ENCODE peak calls at places on chromosomes 11 and 22, in five cellular contexts. One of them, this sample, is unnamed.

GRCh38 chr11:75162954-75163353 is 12.0 kb downstream of the SLCO2B1 start:
- ATAC-seq in Panc1: no peak
- ATAC-seq in left lung: no peak
- ATAC-seq in right lobe of liver: no peak
- ATAC-seq in psoas muscle: no peak
- ATAC-seq in this sample: no peak

GRCh38 chr11:116173506-116173905 is 599.3 kb downstream of the BUD13 start:
- ATAC-seq in Panc1: no peak
- ATAC-seq in left lung: peak; percentile 53
- ATAC-seq in right lobe of liver: no peak
- ATAC-seq in psoas muscle: no peak
- ATAC-seq in this sample: no peak

GRCh38 chr11:111632798-111633197 is 30.5 kb downstream of the SIK2 start:
- ATAC-seq in Panc1: no peak
- ATAC-seq in left lung: no peak
- ATAC-seq in right lobe of liver: peak; percentile 16
- ATAC-seq in psoas muscle: no peak
- ATAC-seq in this sample: no peak

GRCh38 chr11:61702701-61703312 is 22.6 kb downstream of the DAGLA start:
- ATAC-seq in Panc1: no peak
- ATAC-seq in left lung: no peak
- ATAC-seq in right lobe of liver: no peak
- ATAC-seq in psoas muscle: no peak
- ATAC-seq in this sample: no peak

GRCh38 chr22:44154431-44154942 is 26.2 kb upstream of the PARVG start:
- ATAC-seq in Panc1: no peak
- ATAC-seq in left lung: no peak
- ATAC-seq in right lobe of liver: no peak
- ATAC-seq in psoas muscle: no peak
- ATAC-seq in this sample: no peak

GRCh38 chr22:30826670-30827355 is 132.1 kb downstream of the OSBP2 start:
- ATAC-seq in Panc1: no peak
- ATAC-seq in left lung: no peak
- ATAC-seq in right lobe of liver: no peak
- ATAC-seq in psoas muscle: no peak
- ATAC-seq in this sample: no peak

GRCh38 chr11:85766801-85767200 is 44.1 kb downstream of the SYTL2 start:
- ATAC-seq in Panc1: no peak
- ATAC-seq in left lung: no peak
- ATAC-seq in right lobe of liver: no peak
- ATAC-seq in psoas muscle: no peak
- ATAC-seq in this sample: no peak

GRCh38 chr11:85755285-85755684 is 55.7 kb downstream of the SYTL2 start:
- ATAC-seq in Panc1: no peak
- ATAC-seq in left lung: no peak
- ATAC-seq in right lobe of liver: no peak
- ATAC-seq in psoas muscle: no peak
- ATAC-seq in this sample: no peak

GRCh38 chr11:15161746-15162145 is 47.0 kb downstream of the INSC start:
- ATAC-seq in Panc1: no peak
- ATAC-seq in left lung: no peak
- ATAC-seq in right lobe of liver: no peak
- ATAC-seq in psoas muscle: no peak
- ATAC-seq in this sample: no peak

GRCh38 chr22:49503896-49504521 is 323.7 kb downstream of the BRD1 start:
- ATAC-seq in Panc1: no peak
- ATAC-seq in left lung: no peak
- ATAC-seq in right lobe of liver: no peak
- ATAC-seq in psoas muscle: no peak
- ATAC-seq in this sample: no peak

GRCh38 chr11:61659413-61660196 is 20.6 kb upstream of the DAGLA start:
- ATAC-seq in Panc1: no peak
- ATAC-seq in left lung: no peak
- ATAC-seq in right lobe of liver: no peak
- ATAC-seq in psoas muscle: no peak
- ATAC-seq in this sample: no peak

GRCh38 chr11:35682230-35683195 is 19.9 kb downstream of the TRIM44 start:
- ATAC-seq in Panc1: peak; percentile 26
- ATAC-seq in left lung: no peak
- ATAC-seq in right lobe of liver: peak; percentile 52
- ATAC-seq in psoas muscle: peak; percentile 82
- ATAC-seq in this sample: no peak

GRCh38 chr11:78188809-78189724 is at the start of gene USP35:
- ATAC-seq in Panc1: peak; percentile 56
- ATAC-seq in left lung: peak; percentile 12
- ATAC-seq in right lobe of liver: no peak
- ATAC-seq in psoas muscle: peak; percentile 38
- ATAC-seq in this sample: no peak

GRCh38 chr11:70525006-70525405 is 126.7 kb downstream of the CTTN start:
- ATAC-seq in Panc1: no peak
- ATAC-seq in left lung: peak; percentile 7
- ATAC-seq in right lobe of liver: no peak
- ATAC-seq in psoas muscle: no peak
- ATAC-seq in this sample: no peak

GRCh38 chr11:94325681-94326080 is 21.3 kb downstream of the IZUMO1R start:
- ATAC-seq in Panc1: peak; percentile 73
- ATAC-seq in left lung: peak; percentile 74
- ATAC-seq in right lobe of liver: peak; percentile 53
- ATAC-seq in psoas muscle: no peak
- ATAC-seq in this sample: no peak

GRCh38 chr11:61002598-61002997 is 31.1 kb downstream of the CD6 start:
- ATAC-seq in Panc1: no peak
- ATAC-seq in left lung: no peak
- ATAC-seq in right lobe of liver: no peak
- ATAC-seq in psoas muscle: no peak
- ATAC-seq in this sample: no peak

GRCh38 chr11:73040046-73040445 is 102.1 kb downstream of the FCHSD2 start:
- ATAC-seq in Panc1: no peak
- ATAC-seq in left lung: no peak
- ATAC-seq in right lobe of liver: no peak
- ATAC-seq in psoas muscle: no peak
- ATAC-seq in this sample: no peak

GRCh38 chr22:32752868-32753520 is 48.5 kb upstream of the TIMP3 start:
- ATAC-seq in Panc1: no peak
- ATAC-seq in left lung: no peak
- ATAC-seq in right lobe of liver: no peak
- ATAC-seq in psoas muscle: peak; percentile 60
- ATAC-seq in this sample: peak; percentile 52

GRCh38 chr11:8268530-8269461 is 5.1 kb upstream of the LMO1 start:
- ATAC-seq in Panc1: peak; percentile 65
- ATAC-seq in left lung: peak; percentile 21
- ATAC-seq in right lobe of liver: peak; percentile 31
- ATAC-seq in psoas muscle: peak; percentile 13
- ATAC-seq in this sample: peak; percentile 26

GRCh38 chr22:32830473-32830872 is 29.0 kb downstream of the TIMP3 start:
- ATAC-seq in Panc1: no peak
- ATAC-seq in left lung: peak; percentile 43
- ATAC-seq in right lobe of liver: peak; percentile 48
- ATAC-seq in psoas muscle: peak; percentile 57
- ATAC-seq in this sample: peak; percentile 68

GRCh38 chr11:8066036-8066910 is 14.7 kb upstream of the TUB start:
- ATAC-seq in Panc1: peak; percentile 47
- ATAC-seq in left lung: no peak
- ATAC-seq in right lobe of liver: no peak
- ATAC-seq in psoas muscle: no peak
- ATAC-seq in this sample: no peak

GRCh38 chr11:34810107-34810562 is 106.0 kb downstream of the APIP start:
- ATAC-seq in Panc1: no peak
- ATAC-seq in left lung: no peak
- ATAC-seq in right lobe of liver: no peak
- ATAC-seq in psoas muscle: no peak
- ATAC-seq in this sample: no peak

GRCh38 chr22:31055322-31056159 is 25.6 kb upstream of the SMTN start:
- ATAC-seq in Panc1: peak; percentile 95
- ATAC-seq in left lung: peak; percentile 96
- ATAC-seq in right lobe of liver: peak; percentile 96
- ATAC-seq in psoas muscle: peak; percentile 87
- ATAC-seq in this sample: peak; percentile 99

GRCh38 chr11:7555067-7555699 is 41.4 kb downstream of the PPFIBP2 start:
- ATAC-seq in Panc1: no peak
- ATAC-seq in left lung: peak; percentile 71
- ATAC-seq in right lobe of liver: peak; percentile 80
- ATAC-seq in psoas muscle: peak; percentile 98
- ATAC-seq in this sample: no peak

GRCh38 chr11:45885921-45886721 is 670 bp downstream of the MAPK8IP1 start:
- ATAC-seq in Panc1: no peak
- ATAC-seq in left lung: no peak
- ATAC-seq in right lobe of liver: no peak
- ATAC-seq in psoas muscle: no peak
- ATAC-seq in this sample: no peak

GRCh38 chr11:65121447-65121864 is 478 bp downstream of the FAU start:
- ATAC-seq in Panc1: no peak
- ATAC-seq in left lung: no peak
- ATAC-seq in right lobe of liver: no peak
- ATAC-seq in psoas muscle: no peak
- ATAC-seq in this sample: no peak

GRCh38 chr22:29813563-29813962 is 24.5 kb downstream of the ASCC2 start:
- ATAC-seq in Panc1: peak; percentile 68
- ATAC-seq in left lung: no peak
- ATAC-seq in right lobe of liver: no peak
- ATAC-seq in psoas muscle: peak; percentile 66
- ATAC-seq in this sample: no peak

GRCh38 chr11:114163830-114164401 is 104.4 kb downstream of the ZBTB16 start:
- ATAC-seq in Panc1: no peak
- ATAC-seq in left lung: no peak
- ATAC-seq in right lobe of liver: no peak
- ATAC-seq in psoas muscle: peak; percentile 8
- ATAC-seq in this sample: peak; percentile 61

GRCh38 chr22:21080435-21081137 is 34.8 kb downstream of the LRRC74B start:
- ATAC-seq in Panc1: no peak
- ATAC-seq in left lung: no peak
- ATAC-seq in right lobe of liver: no peak
- ATAC-seq in psoas muscle: no peak
- ATAC-seq in this sample: no peak

GRCh38 chr11:108790501-108791299 is 125.8 kb downstream of the DDX10 start:
- ATAC-seq in Panc1: no peak
- ATAC-seq in left lung: no peak
- ATAC-seq in right lobe of liver: no peak
- ATAC-seq in psoas muscle: no peak
- ATAC-seq in this sample: no peak

DNA sequence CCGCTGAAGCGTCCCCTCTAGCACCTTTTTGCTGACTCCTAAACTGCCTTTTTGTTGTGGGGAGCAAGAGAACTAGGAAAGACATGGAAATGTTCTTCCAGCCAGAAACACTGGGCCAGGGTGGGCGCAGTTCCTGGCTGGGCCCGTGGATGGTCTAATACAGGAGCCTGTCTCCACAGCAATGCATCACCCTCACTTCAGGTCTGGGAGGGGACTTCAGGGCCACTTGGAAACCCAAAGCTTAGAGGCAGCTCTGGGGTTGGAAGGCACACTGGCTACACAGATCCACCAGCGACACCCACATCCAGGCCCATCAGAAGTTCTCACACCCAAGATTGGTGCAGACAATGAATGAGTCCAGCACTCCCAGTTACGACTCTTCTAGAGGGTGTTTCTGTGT is 120.3 kb downstream of the ETS1 start:
- ATAC-seq in Panc1: no peak
- ATAC-seq in left lung: no peak
- ATAC-seq in right lobe of liver: no peak
- ATAC-seq in psoas muscle: peak; percentile 14
- ATAC-seq in this sample: no peak
- H3K36me3 ChIP-seq in Panc1: peaks cover 17% of the 10 kb centered on the region
- H3K36me3 ChIP-seq in left lung: peaks cover 60% of the 10 kb centered on the region
- H3K36me3 ChIP-seq in right lobe of liver: peaks cover 3% of the 10 kb centered on the region
- H3K36me3 ChIP-seq in psoas muscle: peaks cover 25% of the 10 kb centered on the region
- H3K36me3 ChIP-seq in this sample: no peaks in the 10 kb centered on the region

GRCh38 chr22:38097058-38097457 is 13.1 kb upstream of the SLC16A8 start:
- ATAC-seq in Panc1: no peak
- ATAC-seq in left lung: no peak
- ATAC-seq in right lobe of liver: no peak
- ATAC-seq in psoas muscle: no peak
- ATAC-seq in this sample: no peak
- H3K4me3 ChIP-seq in Panc1: no peak overlapping the region
- H3K4me3 ChIP-seq in left lung: no peak overlapping the region
- H3K4me3 ChIP-seq in right lobe of liver: no peak overlapping the region
- H3K4me3 ChIP-seq in psoas muscle: no peak overlapping the region
- H3K4me3 ChIP-seq in this sample: no peak overlapping the region

GRCh38 chr11:1532606-1533341 is 39.3 kb downstream of the DUSP8 start:
- ATAC-seq in Panc1: no peak
- ATAC-seq in left lung: peak; percentile 16
- ATAC-seq in right lobe of liver: no peak
- ATAC-seq in psoas muscle: no peak
- ATAC-seq in this sample: peak; percentile 42

GRCh38 chr11:1534682-1535081 is 37.4 kb downstream of the DUSP8 start:
- ATAC-seq in Panc1: peak; percentile 44
- ATAC-seq in left lung: no peak
- ATAC-seq in right lobe of liver: no peak
- ATAC-seq in psoas muscle: peak; percentile 35
- ATAC-seq in this sample: no peak

GRCh38 chr11:1531961-1532586 is 40.0 kb downstream of the DUSP8 start:
- ATAC-seq in Panc1: no peak
- ATAC-seq in left lung: peak; percentile 9
- ATAC-seq in right lobe of liver: no peak
- ATAC-seq in psoas muscle: peak; percentile 90
- ATAC-seq in this sample: peak; percentile 68

GRCh38 chr11:1534171-1534570 is 37.9 kb downstream of the DUSP8 start:
- ATAC-seq in Panc1: no peak
- ATAC-seq in left lung: no peak
- ATAC-seq in right lobe of liver: no peak
- ATAC-seq in psoas muscle: no peak
- ATAC-seq in this sample: no peak

GRCh38 chr11:1533342-1533725 is 38.7 kb downstream of the DUSP8 start:
- ATAC-seq in Panc1: no peak
- ATAC-seq in left lung: no peak
- ATAC-seq in right lobe of liver: no peak
- ATAC-seq in psoas muscle: no peak
- ATAC-seq in this sample: no peak
- H3K4me1 ChIP-seq in Panc1: peaks cover 4% of the 10 kb centered on the region
- H3K4me1 ChIP-seq in left lung: peaks cover 57% of the 10 kb centered on the region
- H3K4me1 ChIP-seq in right lobe of liver: no peaks in the 10 kb centered on the region
- H3K4me1 ChIP-seq in psoas muscle: peaks cover 80% of the 10 kb centered on the region
- H3K4me1 ChIP-seq in this sample: peaks cover 92% of the 10 kb centered on the region

DNA sequence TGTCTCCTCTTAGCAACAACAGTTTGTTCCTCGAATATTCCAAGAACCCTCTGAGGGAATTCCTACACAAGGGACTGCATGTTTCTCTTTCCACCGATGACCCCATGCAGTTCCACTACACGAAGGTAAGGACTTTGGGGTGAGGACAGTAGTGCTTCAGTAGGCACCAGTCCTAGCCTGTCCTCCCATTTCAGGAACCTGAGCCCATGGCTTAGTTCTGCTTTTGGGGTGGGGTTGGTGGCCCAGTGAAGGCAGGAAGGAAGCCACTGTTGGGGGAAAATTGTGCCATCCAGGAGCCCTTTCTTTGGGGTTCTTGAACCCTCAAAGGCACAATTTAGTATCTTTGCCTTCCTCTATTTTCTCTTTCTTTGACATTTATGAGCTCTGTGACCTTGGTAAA is 38.2 kb downstream of the RNF141 start:
- ATAC-seq in Panc1: no peak
- ATAC-seq in left lung: peak; percentile 58
- ATAC-seq in right lobe of liver: peak; percentile 72
- ATAC-seq in psoas muscle: no peak
- ATAC-seq in this sample: peak; percentile 47
- H3K36me3 ChIP-seq in Panc1: no peaks in the 10 kb centered on the region
- H3K36me3 ChIP-seq in left lung: peaks cover 81% of the 10 kb centered on the region
- H3K36me3 ChIP-seq in right lobe of liver: no peaks in the 10 kb centered on the region
- H3K36me3 ChIP-seq in psoas muscle: no peaks in the 10 kb centered on the region
- H3K36me3 ChIP-seq in this sample: peaks cover 61% of the 10 kb centered on the region

GRCh38 chr11:129286813-129287212 is 88.8 kb upstream of the BARX2 start:
- ATAC-seq in Panc1: no peak
- ATAC-seq in left lung: no peak
- ATAC-seq in right lobe of liver: no peak
- ATAC-seq in psoas muscle: no peak
- ATAC-seq in this sample: no peak
- H3K4me3 ChIP-seq in Panc1: no peak overlapping the region
- H3K4me3 ChIP-seq in left lung: no peak overlapping the region
- H3K4me3 ChIP-seq in right lobe of liver: no peak overlapping the region
- H3K4me3 ChIP-seq in psoas muscle: no peak overlapping the region
- H3K4me3 ChIP-seq in this sample: no peak overlapping the region

This sample was measured in gastroesophageal sphincter.